ENCODE peak calls at places on chromosome 17, in seven cellular contexts. V is colonic mucosa, U is fibroblast of lung, O is IMR-90, W is astrocyte, F is adipocyte, L is endothelial cell of umbilical vein. I is an unnamed sample.

GRCh38 chr17:27553019-27553511 is 77.9 kb upstream of the LGALS9 start:
- DNase-seq in V (no peak), U (no peak), O (no peak), W (no peak), F (no peak), L (no peak), I (no peak)

GRCh38 chr17:7235693-7236665 is 1.7 kb upstream of the DVL2 start:
- DNase-seq in V (no peak), U (no peak), O (peak; percentile 47), W (peak; percentile 40), F (peak; percentile 24), L (no peak), I (peak; percentile 69)

GRCh38 chr17:32927724-32928526 is at the start of gene TMEM98:
- DNase-seq in V (peak; percentile 52), U (peak; percentile 25), O (peak; percentile 12), W (no peak), F (peak; percentile 75), L (no peak), I (peak; percentile 73)

GRCh38 chr17:45096926-45097325 is 35.4 kb downstream of the PLCD3 start:
- DNase-seq in V (no peak), U (no peak), O (no peak), W (no peak), F (no peak), L (no peak), I (no peak)

GRCh38 chr17:10107320-10108165 is 90.9 kb downstream of the GAS7 start:
- DNase-seq in V (no peak), U (no peak), O (no peak), W (no peak), F (no peak), L (no peak), I (peak; percentile 55)

GRCh38 chr17:64386412-64387144 is 4.1 kb downstream of the PECAM1 start:
- DNase-seq in V (no peak), U (peak; percentile 28), O (no peak), W (no peak), F (no peak), L (peak; percentile 37), I (peak; percentile 57)

GRCh38 chr17:61150686-61151299 is 248.8 kb upstream of the TBX2 start:
- DNase-seq in V (no peak), U (no peak), O (no peak), W (no peak), F (no peak), L (no peak), I (no peak)

GRCh38 chr17:43056051-43056450 is 31.0 kb downstream of the RND2 start:
- DNase-seq in V (no peak), U (no peak), O (no peak), W (no peak), F (no peak), L (no peak), I (no peak)

GRCh38 chr17:79024901-79025737 is 1.1 kb downstream of the C1QTNF1 start:
- DNase-seq in V (peak; percentile 51), U (no peak), O (no peak), W (no peak), F (no peak), L (no peak), I (no peak)

GRCh38 chr17:37481001-37481665 is 8.6 kb upstream of the DUSP14 start:
- DNase-seq in V (no peak), U (no peak), O (no peak), W (no peak), F (no peak), L (no peak), I (no peak)

GRCh38 chr17:75783069-75783783 is 1.4 kb upstream of the UNK start:
- DNase-seq in V (no peak), U (peak; percentile 73), O (peak; percentile 64), W (peak; percentile 27), F (peak; percentile 88), L (peak; percentile 80), I (no peak)

GRCh38 chr17:71995570-71995969 is 125.2 kb upstream of the SOX9 start:
- DNase-seq in V (no peak), U (no peak), O (peak; percentile 67), W (peak; percentile 44), F (no peak), L (no peak), I (no peak)

GRCh38 chr17:33291248-33292183 is 1.6 kb downstream of the ASIC2 start:
- DNase-seq in V (peak; percentile 38), U (peak; percentile 45), O (peak; percentile 31), W (peak; percentile 63), F (no peak), L (peak; percentile 22), I (peak; percentile 80)

GRCh38 chr17:32349503-32349853 is 479 bp upstream of the ZNF207 start:
- DNase-seq in V (peak; percentile 31), U (no peak), O (no peak), W (peak; percentile 9), F (peak; percentile 28), L (no peak), I (no peak)

DNA sequence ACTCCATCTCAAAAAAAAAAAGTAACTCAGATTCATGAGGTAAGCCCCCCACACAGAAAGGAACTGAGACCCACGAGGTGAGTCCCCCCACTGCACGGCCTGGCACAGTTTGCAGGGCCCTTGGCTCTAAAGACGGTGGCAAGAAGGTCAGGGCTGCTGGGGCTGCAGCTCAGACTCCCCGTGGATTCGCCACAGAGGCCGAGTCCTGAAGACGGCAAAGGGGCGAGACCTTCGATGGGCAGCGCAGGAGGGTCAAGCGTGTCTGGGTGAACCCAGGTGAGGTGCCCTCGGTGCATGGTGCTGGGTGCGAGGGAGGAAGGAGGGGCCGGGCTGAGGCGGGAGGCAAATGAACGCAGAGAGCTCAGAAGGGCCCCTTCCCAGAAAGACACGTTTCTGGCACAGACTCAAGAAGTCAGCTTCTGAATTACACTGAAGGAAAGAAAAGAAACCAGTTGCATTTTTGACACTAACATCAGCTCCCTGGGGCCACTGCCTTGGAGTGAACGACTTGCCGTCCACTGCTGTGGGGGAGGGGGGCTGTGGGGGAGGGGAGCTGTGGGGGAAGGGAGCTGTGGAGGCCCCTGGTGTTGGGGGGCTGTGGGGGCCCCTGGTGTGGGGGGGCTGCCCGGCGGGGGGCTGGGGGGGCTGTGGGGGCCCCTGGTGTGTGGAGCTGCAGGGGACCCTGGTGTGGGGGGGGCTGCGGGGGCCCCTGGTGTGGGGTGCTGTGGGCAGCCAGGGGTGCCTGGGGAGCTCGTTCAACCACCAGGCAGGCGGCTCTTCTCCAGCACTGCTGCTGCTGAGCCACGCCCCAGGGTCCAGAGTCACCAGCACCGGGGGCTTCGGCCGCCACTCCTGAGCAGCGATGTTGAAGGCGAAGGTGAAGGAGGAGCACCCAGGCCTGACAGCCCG is 69.7 kb upstream of the METRNL start:
- DNase-seq in V (peak; percentile 14), U (no peak), O (no peak), W (no peak), F (no peak), L (no peak), I (peak; percentile 69)
- H3K9ac ChIP-seq in V (no peak overlapping the region), U (peak overlapping the region; percentile 7), O (no peak overlapping the region), W (no peak overlapping the region), F (no peak overlapping the region), L (no peak overlapping the region), I (no peak overlapping the region)

DNA sequence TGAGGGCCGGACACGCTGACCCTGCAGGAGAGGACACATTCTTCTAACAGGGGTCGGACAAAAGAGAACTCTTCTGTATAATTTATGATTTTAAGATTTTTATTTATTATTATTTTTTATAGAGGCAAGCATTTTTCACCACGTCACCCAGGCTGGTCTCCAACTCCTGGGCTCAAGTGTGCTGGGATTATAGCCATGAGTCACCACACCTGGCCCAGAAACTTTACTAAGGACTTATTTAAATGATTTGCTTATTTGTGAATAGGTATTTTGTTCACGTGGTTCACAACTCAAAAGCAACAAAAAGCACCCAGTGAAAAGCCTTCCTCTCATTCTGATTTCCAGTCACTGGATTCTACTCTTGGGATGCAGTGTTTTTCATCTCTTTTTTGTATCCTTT is 2.3 kb upstream of the SERPINF1 start:
- DNase-seq in V (no peak), U (no peak), O (no peak), W (no peak), F (no peak), L (no peak), I (no peak)
- H3K4me3 ChIP-seq in V (no peak overlapping the region), U (no peak overlapping the region), O (no peak overlapping the region), W (no peak overlapping the region), F (no peak overlapping the region), L (no peak overlapping the region), I (no peak overlapping the region)

GRCh38 chr17:73265646-73266640 is 4.3 kb upstream of the CPSF4L start:
- DNase-seq in V (no peak), U (no peak), O (no peak), W (no peak), F (no peak), L (no peak), I (peak; percentile 46)

GRCh38 chr17:73261952-73262675 is 434 bp upstream of the CPSF4L start:
- DNase-seq in V (peak; percentile 85), U (no peak), O (no peak), W (peak; percentile 53), F (no peak), L (no peak), I (peak; percentile 40)

GRCh38 chr17:73262676-73263642 is 1.3 kb upstream of the CPSF4L start:
- DNase-seq in V (no peak), U (no peak), O (no peak), W (no peak), F (no peak), L (no peak), I (peak; percentile 24)

GRCh38 chr17:73257516-73257915 is 4.2 kb downstream of the CPSF4L start:
- DNase-seq in V (no peak), U (no peak), O (no peak), W (no peak), F (no peak), L (no peak), I (no peak)

GRCh38 chr17:73261617-73261951 is at the start of gene CPSF4L:
- DNase-seq in V (no peak), U (no peak), O (no peak), W (no peak), F (no peak), L (no peak), I (peak; percentile 41)
- H3K4me1 ChIP-seq in V (peaks cover 7% of the 10 kb centered on the region), U (no peaks in the 10 kb centered on the region), O (no peaks in the 10 kb centered on the region), W (peaks cover 16% of the 10 kb centered on the region), F (no peaks in the 10 kb centered on the region), L (no peaks in the 10 kb centered on the region), I (no peaks in the 10 kb centered on the region)

GRCh38 chr17:77926144-77926543 is 32.4 kb upstream of the TNRC6C start:
- DNase-seq in V (no peak), U (no peak), O (no peak), W (no peak), F (no peak), L (no peak), I (no peak)
- H3K9ac ChIP-seq in V (no peak overlapping the region), U (no peak overlapping the region), O (no peak overlapping the region), W (no peak overlapping the region), F (no peak overlapping the region), L (no peak overlapping the region), I (no peak overlapping the region)